ENCODE peak calls at places on chromosomes 12 and 14, in six cellular contexts. I is neuronal stem cell, U is mesendoderm, E is H9, X is IMR-90, O is mesenchymal stem cell. T is an unnamed sample.

GRCh38 chr14:54691525-54692260 is 124.8 kb downstream of the SAMD4A start:
- DNase-seq in O (peak), E (peak), X (peak), U (peak), I (peak), T (peak)

GRCh38 chr14:31944256-31945073 is 132.6 kb upstream of the ARHGAP5 start:
- DNase-seq in I (no peak), E (no peak), X (no peak), U (no peak), O (no peak), T (no peak)

GRCh38 chr14:21091784-21092146 is 6.7 kb downstream of the ZNF219 start:
- DNase-seq in E (no peak), U (no peak), O (no peak), X (no peak), I (no peak), T (no peak)

GRCh38 chr12:9796916-9797315 is 30.4 kb upstream of the KLRF1 start:
- DNase-seq in X (no peak), E (no peak), U (no peak), O (no peak), I (no peak), T (no peak)

GRCh38 chr12:130879212-130879686 is 7.4 kb downstream of the RAN start:
- DNase-seq in E (no peak), X (no peak), U (no peak), O (no peak), I (no peak), T (no peak)

GRCh38 chr12:109166371-109166770 is 50.0 kb downstream of the ACACB start:
- DNase-seq in O (no peak), E (no peak), I (no peak), U (no peak), X (no peak), T (no peak)

GRCh38 chr12:13209279-13210021 is 12.9 kb downstream of the EMP1 start:
- DNase-seq in U (no peak), X (no peak), O (peak), I (no peak), E (no peak), T (no peak)

GRCh38 chr14:62126885-62127478 is 364.8 kb downstream of the SNAPC1 start:
- DNase-seq in I (peak), X (peak), O (peak), U (peak), E (no peak), T (no peak)

GRCh38 chr14:77562681-77563080 is 53.8 kb downstream of the SPTLC2 start:
- DNase-seq in I (no peak), X (peak), U (no peak), O (peak), E (no peak), T (no peak)

GRCh38 chr12:46886541-46887041 is 60.8 kb upstream of the SLC38A4 start:
- DNase-seq in E (no peak), O (no peak), I (no peak), X (peak), U (no peak), T (no peak)

GRCh38 chr12:116050266-116050665 is 227.2 kb downstream of the MED13L start:
- DNase-seq in O (no peak), U (no peak), I (no peak), X (no peak), E (no peak), T (no peak)

GRCh38 chr14:77746064-77746463 is 14.9 kb downstream of the SNW1 start:
- DNase-seq in E (no peak), O (no peak), U (no peak), X (no peak), I (no peak), T (no peak)

GRCh38 chr14:20454359-20454644 is 310 bp downstream of the OSGEP start:
- DNase-seq in O (no peak), U (no peak), I (no peak), E (no peak), X (peak), T (no peak)

GRCh38 chr14:100072783-100073346 is 7.6 kb downstream of the EVL start:
- DNase-seq in O (no peak), U (no peak), I (no peak), X (no peak), E (no peak), T (no peak)

GRCh38 chr14:61466249-61466904 is 145.0 kb downstream of the PRKCH start:
- DNase-seq in I (peak), X (peak), O (peak), E (peak), U (peak), T (peak)

GRCh38 chr12:107404981-107405380 is 280.6 kb upstream of the PWP1 start:
- DNase-seq in O (peak), X (peak), U (peak), E (peak), I (no peak), T (no peak)

GRCh38 chr12:29519585-29520182 is 22.2 kb upstream of the OVCH1 start:
- DNase-seq in U (peak), X (peak), O (peak), I (peak), E (no peak), T (no peak)

GRCh38 chr14:26622611-26623010 is 24.8 kb upstream of the NOVA1 start:
- DNase-seq in U (no peak), O (no peak), E (no peak), X (no peak), I (no peak), T (no peak)

GRCh38 chr12:124636138-124636968 is 68.9 kb upstream of the NCOR2 start:
- DNase-seq in O (peak), U (peak), E (no peak), X (peak), I (no peak), T (no peak)

GRCh38 chr14:37474191-37474590 is 120.9 kb downstream of the FOXA1 start:
- DNase-seq in U (no peak), O (no peak), E (no peak), I (no peak), X (no peak), T (no peak)

GRCh38 chr12:58241099-58241498 is 299.7 kb downstream of the ATP23 start:
- DNase-seq in I (no peak), O (no peak), E (no peak), U (no peak), X (no peak), T (no peak)

GRCh38 chr12:58306266-58306995 is 365.1 kb downstream of the ATP23 start:
- DNase-seq in E (no peak), U (no peak), X (no peak), O (no peak), I (no peak), T (no peak)

GRCh38 chr12:103680591-103681065 is 93.6 kb downstream of the STAB2 start:
- DNase-seq in X (peak), O (no peak), I (no peak), E (no peak), U (peak), T (no peak)

GRCh38 chr14:93064411-93065271 is 51.1 kb downstream of the ITPK1 start:
- DNase-seq in O (no peak), E (no peak), X (peak), I (no peak), U (no peak), T (no peak)

GRCh38 chr12:129063600-129063999 is 210.3 kb downstream of the GLT1D1 start:
- DNase-seq in U (no peak), I (no peak), X (no peak), E (no peak), O (no peak), T (no peak)

GRCh38 chr14:30158299-30158698 is 230.7 kb upstream of the PRKD1 start:
- DNase-seq in O (no peak), I (no peak), X (no peak), U (peak), E (no peak), T (no peak)

GRCh38 chr14:74161526-74162158 is 76.9 kb downstream of the LIN52 start:
- DNase-seq in I (no peak), X (no peak), U (peak), O (no peak), E (peak), T (peak)

GRCh38 chr14:30820674-30821073 is 53.7 kb upstream of the COCH start:
- DNase-seq in I (no peak), X (no peak), E (no peak), U (no peak), O (no peak), T (no peak)

GRCh38 chr12:29762637-29763300 is 21.0 kb downstream of the TMTC1 start:
- DNase-seq in O (no peak), U (no peak), X (no peak), I (no peak), E (no peak), T (no peak)

GRCh38 chr14:22159968-22160367 is 429.1 kb downstream of the DAD1 start:
- DNase-seq in O (no peak), U (no peak), E (no peak), I (no peak), X (no peak), T (no peak)

GRCh38 chr14:63632932-63633514 is 8.6 kb downstream of the WDR89 start:
- DNase-seq in I (no peak), U (no peak), E (no peak), X (peak), O (peak), T (no peak)

GRCh38 chr12:131831021-131831571 is 2.9 kb downstream of the MMP17 start:
- DNase-seq in E (no peak), O (peak), I (no peak), X (no peak), U (no peak), T (no peak)

GRCh38 chr12:124188561-124189405 is 106.1 kb upstream of the RFLNA start:
- DNase-seq in E (no peak), X (no peak), U (peak), I (no peak), O (peak), T (no peak)

GRCh38 chr12:95168746-95169145 is 48.5 kb downstream of the FGD6 start:
- DNase-seq in E (no peak), I (peak), O (no peak), U (no peak), X (no peak), T (no peak)

GRCh38 chr12:123942911-123943648 is 29.6 kb downstream of the CCDC92 start:
- DNase-seq in I (no peak), E (no peak), U (no peak), X (peak), O (no peak), T (no peak)

GRCh38 chr12:51819851-51820720 is 28.4 kb downstream of the FIGNL2 start:
- DNase-seq in X (no peak), O (no peak), E (no peak), I (no peak), U (no peak), T (no peak)

GRCh38 chr14:105052110-105052458 is 13.1 kb downstream of the GPR132 start:
- DNase-seq in X (no peak), E (no peak), U (no peak), O (no peak), I (no peak), T (no peak)

GRCh38 chr12:53735-54095 is 12.9 kb upstream of the IQSEC3 start:
- DNase-seq in U (no peak), I (no peak), O (no peak), E (peak), X (no peak), T (no peak)

GRCh38 chr12:65810036-65810435 is 14.2 kb upstream of the HMGA2 start:
- DNase-seq in E (no peak), U (no peak), X (peak), I (no peak), O (no peak), T (no peak)

GRCh38 chr12:65816086-65816485 is 8.2 kb upstream of the HMGA2 start:
- DNase-seq in U (no peak), I (no peak), O (no peak), X (no peak), E (no peak), T (no peak)

GRCh38 chr12:65817866-65818265 is 6.4 kb upstream of the HMGA2 start:
- DNase-seq in X (no peak), U (peak), O (no peak), E (no peak), I (no peak), T (no peak)

GRCh38 chr12:65811968-65812700 is 12.1 kb upstream of the HMGA2 start:
- DNase-seq in I (no peak), X (no peak), U (no peak), O (no peak), E (no peak), T (no peak)

DNA sequence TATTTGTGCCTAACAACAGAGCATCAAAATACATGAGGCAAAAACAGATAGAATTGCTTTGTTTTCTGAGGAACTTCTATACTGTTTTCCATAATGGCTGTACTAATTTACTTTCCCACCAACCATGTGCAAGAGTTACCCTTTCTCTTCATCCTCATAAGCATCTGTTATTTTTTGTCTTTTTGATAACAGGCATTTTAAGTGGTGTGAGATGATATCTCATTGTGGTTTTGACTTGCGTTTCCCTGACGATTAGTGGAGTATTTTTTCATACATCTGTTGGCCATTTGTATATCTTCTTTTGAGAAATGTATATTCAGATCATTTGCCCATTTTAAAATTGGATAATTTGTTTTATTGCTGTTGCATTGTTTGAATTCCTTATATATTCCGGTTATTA is 10.3 kb upstream of the HMGA2 start:
- DNase-seq in E (no peak), U (no peak), O (no peak), I (no peak), X (no peak), T (no peak)
- H2BK15ac ChIP-seq in E (no peak), U (no peak), O (no peak), I (no peak), X (no peak), T (no peak)

DNA sequence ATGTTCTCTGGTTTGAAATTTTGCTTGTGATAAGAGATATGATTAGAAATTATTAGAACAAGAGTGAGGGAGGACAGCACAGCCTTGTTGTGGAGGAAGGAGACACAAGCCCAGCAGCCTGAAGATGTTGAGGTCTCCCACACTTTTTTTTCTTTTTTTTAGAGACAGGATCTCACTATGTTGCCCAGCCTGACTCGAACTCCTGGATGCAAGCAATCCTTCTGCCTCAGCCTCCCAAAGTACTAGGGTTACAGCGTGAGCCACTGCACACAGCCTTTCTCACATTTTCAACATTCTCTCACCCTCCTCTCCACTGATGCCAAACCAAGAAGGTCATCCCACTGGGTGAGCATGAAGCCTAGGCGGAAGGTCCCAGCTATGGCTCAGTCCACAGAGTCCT is 4.9 kb upstream of the KRT8 start:
- DNase-seq in E (no peak), I (no peak), U (no peak), O (no peak), X (no peak), T (no peak)
- H2AK5ac ChIP-seq in E (no peak), I (no peak), U (peak), O (no peak), X (no peak), T (no peak)

GRCh38 chr12:101021911-101022388 is 188.1 kb downstream of the SLC5A8 start:
- DNase-seq in E (no peak), O (peak), X (peak), U (peak), I (no peak), T (no peak)
- H2BK15ac ChIP-seq in E (no peak), O (no peak), X (no peak), U (no peak), I (no peak), T (no peak)

DNA sequence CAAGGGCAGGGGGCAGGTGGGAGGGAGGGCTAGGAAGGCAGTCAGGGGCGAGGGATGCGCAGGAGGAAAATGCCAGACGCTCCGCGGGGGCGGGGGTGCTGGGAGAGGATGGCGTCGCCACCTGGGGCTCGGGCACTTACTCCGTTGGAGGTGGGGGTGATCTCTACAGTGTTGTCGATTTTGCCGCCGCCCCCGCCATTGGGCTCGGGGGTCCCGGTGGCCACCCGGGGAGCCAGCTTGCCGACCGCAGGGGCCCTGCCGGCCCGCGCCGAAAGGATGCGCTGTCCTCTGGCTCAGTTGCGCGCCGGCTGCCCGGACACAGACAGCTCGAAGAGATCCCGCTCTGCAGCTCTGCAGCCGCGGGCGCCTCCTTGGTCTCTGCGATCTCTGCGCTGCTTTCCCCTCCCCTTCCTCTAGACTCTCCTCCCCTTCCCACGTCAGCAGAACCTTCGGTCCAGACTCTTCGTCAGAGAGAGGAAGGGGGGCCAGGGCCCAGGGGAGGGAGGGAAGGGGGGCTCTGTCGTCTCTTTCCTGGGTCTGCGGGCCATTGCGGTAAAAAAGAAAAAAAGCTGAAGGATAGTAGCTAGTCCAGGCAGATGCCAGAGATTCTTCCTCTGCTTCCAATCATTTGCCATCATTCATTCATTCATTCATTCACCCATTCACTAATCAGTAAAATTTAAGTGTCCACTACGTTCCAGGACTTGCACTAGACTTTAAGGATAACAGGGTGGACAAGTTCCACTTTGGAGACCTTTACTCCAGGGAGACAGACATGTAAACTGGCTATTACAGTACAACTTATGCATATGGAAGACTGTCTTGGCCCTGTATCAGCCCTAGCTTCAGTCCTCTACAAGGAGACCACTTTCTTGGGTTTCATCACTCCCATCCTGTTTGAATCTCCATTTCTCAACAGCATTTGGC is at the start of gene SLC22A17:
- DNase-seq in O (peak), E (peak), X (peak), U (peak), I (peak), T (peak)
- H2AK5ac ChIP-seq in O (no peak), E (no peak), X (peak), U (no peak), I (peak), T (peak)

GRCh38 chr14:52076334-52076733 is 7.5 kb upstream of the NID2 start:
- DNase-seq in O (no peak), I (no peak), E (no peak), U (no peak), X (peak), T (no peak)
- H2BK15ac ChIP-seq in O (no peak), I (no peak), E (no peak), U (no peak), X (peak), T (no peak)

DNA sequence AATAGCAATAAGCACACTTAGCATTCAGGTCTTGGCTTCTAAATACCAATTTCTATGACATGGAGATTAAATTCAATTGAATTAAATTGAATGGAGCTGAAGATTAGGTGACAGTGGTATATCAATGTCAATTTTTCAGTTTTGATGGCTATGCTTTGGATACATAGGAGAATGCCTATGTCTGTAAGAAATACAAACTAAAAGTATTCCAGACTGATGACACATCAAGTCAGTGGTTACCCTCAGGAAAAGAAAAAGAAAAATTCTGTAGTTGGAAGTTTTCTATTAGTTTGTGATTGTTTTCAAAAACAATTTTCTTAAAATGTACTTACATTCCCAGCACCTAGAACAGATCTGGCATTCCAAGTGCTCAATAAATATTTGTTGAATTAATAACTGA is 4.9 kb upstream of the DCAF4 start:
- DNase-seq in O (no peak), X (peak), U (no peak), I (no peak), E (no peak), T (no peak)
- H2AK5ac ChIP-seq in O (no peak), X (no peak), U (no peak), I (no peak), E (no peak), T (no peak)

GRCh38 chr12:54424232-54424631 is 5.2 kb upstream of the ITGA5 start:
- DNase-seq in U (no peak), E (no peak), X (no peak), I (no peak), O (no peak), T (no peak)

GRCh38 chr12:54420766-54421144 is 1.7 kb upstream of the ITGA5 start:
- DNase-seq in U (no peak), I (no peak), X (no peak), E (no peak), O (peak), T (no peak)

GRCh38 chr12:54419088-54419887 is at the start of gene ITGA5:
- DNase-seq in I (peak), E (peak), X (peak), U (peak), O (peak), T (peak)

GRCh38 chr12:54421175-54421872 is 2.3 kb upstream of the ITGA5 start:
- DNase-seq in U (no peak), E (no peak), I (no peak), O (peak), X (peak), T (no peak)

DNA sequence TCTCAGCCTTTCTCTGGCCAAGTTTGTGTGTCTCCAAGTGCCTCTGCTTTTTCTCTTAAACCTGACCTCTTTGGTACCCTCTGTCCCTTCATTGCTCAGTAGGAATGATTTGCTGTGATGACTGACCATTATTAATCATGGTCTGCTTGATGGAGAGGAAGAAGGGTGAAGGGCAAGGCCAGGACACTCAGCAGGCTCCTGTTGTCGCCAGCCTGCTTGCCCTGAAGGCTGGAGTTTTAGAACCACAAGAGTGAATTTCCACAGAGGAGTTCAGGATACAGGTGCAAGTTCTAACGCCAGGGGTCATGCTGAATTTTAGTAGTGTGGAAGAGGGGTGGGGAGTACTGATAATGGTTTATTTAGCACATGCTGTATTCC is 2.8 kb upstream of the ITGA5 start:
- DNase-seq in U (no peak), O (peak), E (no peak), I (no peak), X (no peak), T (no peak)
- H2BK15ac ChIP-seq in U (no peak), O (no peak), E (no peak), I (no peak), X (peak), T (no peak)